ENCODE peak calls at places on chromosomes 4 and X, in seven cellular contexts. One of them, this sample, is unnamed.
A peak's percentile ranks its signal among the peaks of the same experiment; 100 is the strongest.

GRCh38 chr4:8182858-8183725 is 16.0 kb upstream of the SH3TC1 start:
- DNase-seq in mammary epithelial cell: peak; percentile 98
- DNase-seq in coronary artery: no peak
- DNase-seq in lung: peak; percentile 83
- DNase-seq in gastrocnemius medialis: peak; percentile 62
- DNase-seq in NB4: no peak
- DNase-seq in MM.1S: no peak
- DNase-seq in this sample: no peak

GRCh38 chr4:13166214-13166613 is 317.9 kb downstream of the RAB28 start:
- DNase-seq in coronary artery: no peak
- DNase-seq in lung: no peak
- DNase-seq in NB4: no peak
- DNase-seq in MM.1S: no peak
- DNase-seq in mammary epithelial cell: no peak
- DNase-seq in gastrocnemius medialis: no peak
- DNase-seq in this sample: no peak

GRCh38 chrX:129955682-129956081 is 26.8 kb upstream of the BCORL1 start:
- DNase-seq in NB4: no peak
- DNase-seq in MM.1S: no peak
- DNase-seq in coronary artery: no peak
- DNase-seq in mammary epithelial cell: no peak
- DNase-seq in lung: no peak
- DNase-seq in gastrocnemius medialis: no peak
- DNase-seq in this sample: no peak

GRCh38 chr4:120481711-120482110 is 415.1 kb upstream of the MAD2L1 start:
- DNase-seq in NB4: no peak
- DNase-seq in lung: no peak
- DNase-seq in gastrocnemius medialis: no peak
- DNase-seq in MM.1S: no peak
- DNase-seq in coronary artery: no peak
- DNase-seq in mammary epithelial cell: no peak
- DNase-seq in this sample: no peak

GRCh38 chr4:164424852-164425251 is 329.1 kb upstream of the SMIM31 start:
- DNase-seq in NB4: no peak
- DNase-seq in coronary artery: no peak
- DNase-seq in lung: no peak
- DNase-seq in gastrocnemius medialis: no peak
- DNase-seq in mammary epithelial cell: no peak
- DNase-seq in MM.1S: no peak
- DNase-seq in this sample: no peak

GRCh38 chrX:129653985-129654651 is 638 bp downstream of the APLN start:
- DNase-seq in mammary epithelial cell: peak; percentile 23
- DNase-seq in NB4: peak; percentile 42
- DNase-seq in coronary artery: peak; percentile 67
- DNase-seq in MM.1S: peak; percentile 57
- DNase-seq in lung: no peak
- DNase-seq in gastrocnemius medialis: no peak
- DNase-seq in this sample: no peak

GRCh38 chrX:53223068-53223693 is 1.8 kb downstream of the KDM5C start:
- DNase-seq in MM.1S: no peak
- DNase-seq in NB4: no peak
- DNase-seq in lung: peak; percentile 32
- DNase-seq in gastrocnemius medialis: peak; percentile 8
- DNase-seq in coronary artery: no peak
- DNase-seq in mammary epithelial cell: peak; percentile 9
- DNase-seq in this sample: no peak

GRCh38 chrX:22392176-22392814 is 119.6 kb downstream of the CBLL2 start:
- DNase-seq in MM.1S: no peak
- DNase-seq in mammary epithelial cell: no peak
- DNase-seq in coronary artery: no peak
- DNase-seq in lung: no peak
- DNase-seq in gastrocnemius medialis: no peak
- DNase-seq in NB4: no peak
- DNase-seq in this sample: no peak

GRCh38 chr4:76993787-76994641 is 44.5 kb downstream of the SEPTIN11 start:
- DNase-seq in coronary artery: no peak
- DNase-seq in mammary epithelial cell: no peak
- DNase-seq in MM.1S: peak; percentile 92
- DNase-seq in NB4: no peak
- DNase-seq in gastrocnemius medialis: peak; percentile 43
- DNase-seq in lung: no peak
- DNase-seq in this sample: no peak

GRCh38 chr4:117064297-117064696 is 21.1 kb downstream of the TRAM1L1 start:
- DNase-seq in mammary epithelial cell: peak; percentile 0
- DNase-seq in lung: no peak
- DNase-seq in gastrocnemius medialis: no peak
- DNase-seq in MM.1S: no peak
- DNase-seq in coronary artery: no peak
- DNase-seq in NB4: no peak
- DNase-seq in this sample: no peak

GRCh38 chr4:173647902-173648301 is 117.9 kb upstream of the HAND2 start:
- DNase-seq in coronary artery: no peak
- DNase-seq in mammary epithelial cell: no peak
- DNase-seq in MM.1S: no peak
- DNase-seq in NB4: peak; percentile 21
- DNase-seq in gastrocnemius medialis: no peak
- DNase-seq in lung: no peak
- DNase-seq in this sample: no peak

GRCh38 chr4:122412547-122412946 is 33.7 kb downstream of the ADAD1 start:
- DNase-seq in coronary artery: no peak
- DNase-seq in lung: no peak
- DNase-seq in gastrocnemius medialis: no peak
- DNase-seq in NB4: peak; percentile 2
- DNase-seq in MM.1S: no peak
- DNase-seq in mammary epithelial cell: no peak
- DNase-seq in this sample: no peak

GRCh38 chr4:128357286-128357685 is 69.7 kb upstream of the PGRMC2 start:
- DNase-seq in gastrocnemius medialis: no peak
- DNase-seq in MM.1S: no peak
- DNase-seq in lung: no peak
- DNase-seq in mammary epithelial cell: no peak
- DNase-seq in coronary artery: no peak
- DNase-seq in NB4: no peak
- DNase-seq in this sample: no peak

GRCh38 chr4:112036881-112037280 is 108.4 kb upstream of the FAM241A start:
- DNase-seq in coronary artery: no peak
- DNase-seq in gastrocnemius medialis: no peak
- DNase-seq in lung: no peak
- DNase-seq in NB4: no peak
- DNase-seq in MM.1S: no peak
- DNase-seq in mammary epithelial cell: no peak
- DNase-seq in this sample: no peak

DNA sequence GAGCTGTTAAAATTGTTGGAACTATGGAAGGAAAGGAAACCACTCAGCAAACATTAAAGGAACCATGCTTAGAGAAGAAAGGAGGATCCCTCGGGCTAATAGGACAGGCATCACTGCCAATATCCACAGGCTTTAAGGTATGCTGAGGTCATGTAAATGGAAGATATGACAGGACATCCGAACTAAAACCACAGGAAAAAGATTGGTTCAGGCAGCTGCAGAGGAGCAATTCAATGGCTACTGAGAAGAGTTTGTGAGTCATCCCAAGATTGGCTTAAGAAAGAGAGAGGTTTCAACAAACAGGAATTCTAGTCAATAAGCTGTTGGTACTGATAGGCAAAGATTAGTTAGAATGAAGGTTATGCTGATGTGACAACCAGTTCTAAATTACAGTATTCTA is 106.4 kb upstream of the FAM241A start:
- DNase-seq in gastrocnemius medialis: no peak
- DNase-seq in coronary artery: no peak
- DNase-seq in MM.1S: no peak
- DNase-seq in mammary epithelial cell: peak; percentile 58
- DNase-seq in NB4: peak; percentile 6
- DNase-seq in lung: no peak
- DNase-seq in this sample: no peak
- TF ChIP-seq CTCF in gastrocnemius medialis: no peak
- TF ChIP-seq CTCF in coronary artery: no peak
- TF ChIP-seq CTCF in MM.1S: no peak
- TF ChIP-seq CTCF in mammary epithelial cell: no peak
- TF ChIP-seq CTCF in NB4: no peak
- TF ChIP-seq CTCF in lung: no peak
- TF ChIP-seq CTCF in this sample: no peak

GRCh38 chrX:148448686-148449085 is 51.7 kb upstream of the AFF2 start:
- DNase-seq in coronary artery: no peak
- DNase-seq in NB4: no peak
- DNase-seq in mammary epithelial cell: no peak
- DNase-seq in lung: no peak
- DNase-seq in MM.1S: no peak
- DNase-seq in gastrocnemius medialis: no peak
- DNase-seq in this sample: no peak
- H3K4me3 ChIP-seq in coronary artery: no peak overlapping the region
- H3K4me3 ChIP-seq in NB4: no peak overlapping the region
- H3K4me3 ChIP-seq in mammary epithelial cell: no peak overlapping the region
- H3K4me3 ChIP-seq in lung: no peak overlapping the region
- H3K4me3 ChIP-seq in MM.1S: no peak overlapping the region
- H3K4me3 ChIP-seq in gastrocnemius medialis: no peak overlapping the region
- H3K4me3 ChIP-seq in this sample: no peak overlapping the region

GRCh38 chrX:64093761-64094160 is 111.7 kb downstream of the AMER1 start:
- DNase-seq in NB4: peak; percentile 9
- DNase-seq in MM.1S: no peak
- DNase-seq in lung: no peak
- DNase-seq in mammary epithelial cell: no peak
- DNase-seq in coronary artery: no peak
- DNase-seq in gastrocnemius medialis: no peak
- DNase-seq in this sample: no peak
- TF ChIP-seq CTCF in NB4: peak; percentile 38
- TF ChIP-seq CTCF in MM.1S: peak; percentile 38
- TF ChIP-seq CTCF in lung: no peak
- TF ChIP-seq CTCF in mammary epithelial cell: peak; percentile 25
- TF ChIP-seq CTCF in coronary artery: no peak
- TF ChIP-seq CTCF in gastrocnemius medialis: no peak
- TF ChIP-seq CTCF in this sample: no peak

GRCh38 chrX:3697220-3697684 is 16.2 kb downstream of the PRKX start:
- DNase-seq in MM.1S: no peak
- DNase-seq in lung: no peak
- DNase-seq in NB4: peak; percentile 30
- DNase-seq in coronary artery: no peak
- DNase-seq in gastrocnemius medialis: no peak
- DNase-seq in mammary epithelial cell: peak; percentile 10
- DNase-seq in this sample: no peak

GRCh38 chrX:3697701-3698279 is 15.7 kb downstream of the PRKX start:
- DNase-seq in MM.1S: no peak
- DNase-seq in mammary epithelial cell: peak; percentile 94
- DNase-seq in lung: no peak
- DNase-seq in coronary artery: no peak
- DNase-seq in NB4: no peak
- DNase-seq in gastrocnemius medialis: peak; percentile 14
- DNase-seq in this sample: peak; percentile 33

GRCh38 chrX:3699841-3700381 is 13.5 kb downstream of the PRKX start:
- DNase-seq in NB4: peak; percentile 33
- DNase-seq in mammary epithelial cell: no peak
- DNase-seq in coronary artery: no peak
- DNase-seq in MM.1S: peak; percentile 33
- DNase-seq in lung: no peak
- DNase-seq in gastrocnemius medialis: no peak
- DNase-seq in this sample: no peak
- H3K4me3 ChIP-seq in NB4: peak overlapping the region; percentile 60
- H3K4me3 ChIP-seq in mammary epithelial cell: no peak overlapping the region
- H3K4me3 ChIP-seq in coronary artery: peak overlapping the region; percentile 60
- H3K4me3 ChIP-seq in MM.1S: peak overlapping the region; percentile 66
- H3K4me3 ChIP-seq in lung: no peak overlapping the region
- H3K4me3 ChIP-seq in gastrocnemius medialis: no peak overlapping the region
- H3K4me3 ChIP-seq in this sample: no peak overlapping the region

DNA sequence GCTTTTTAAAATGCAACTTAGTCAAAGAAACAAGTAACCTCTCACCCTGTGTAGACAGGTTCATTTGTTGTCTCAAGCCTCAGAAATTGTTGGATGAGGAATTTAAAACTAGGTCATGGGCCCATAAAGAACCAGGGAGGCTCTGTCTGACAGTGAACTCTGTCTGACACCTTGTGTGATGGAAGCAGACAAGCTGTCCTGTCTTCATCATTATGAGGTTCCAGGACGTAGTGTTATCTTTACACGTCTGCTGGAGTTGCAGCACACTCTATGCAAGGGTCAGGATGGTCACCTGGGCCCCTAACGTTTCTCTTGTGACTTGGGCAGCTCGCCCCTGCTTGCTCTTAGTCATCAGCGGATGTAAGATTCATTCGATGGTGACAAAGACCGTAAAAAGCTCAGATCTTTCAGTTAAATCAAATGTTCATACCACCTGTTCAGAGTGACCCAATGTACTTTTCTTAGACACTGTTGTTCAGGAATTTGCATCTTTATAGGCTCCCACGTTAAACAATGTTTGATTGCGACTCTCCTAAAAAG is 92.0 kb upstream of the ADGRG2 start:
- DNase-seq in lung: no peak
- DNase-seq in NB4: no peak
- DNase-seq in coronary artery: no peak
- DNase-seq in gastrocnemius medialis: no peak
- DNase-seq in mammary epithelial cell: no peak
- DNase-seq in MM.1S: no peak
- DNase-seq in this sample: no peak
- TF ChIP-seq CTCF in lung: no peak
- TF ChIP-seq CTCF in NB4: no peak
- TF ChIP-seq CTCF in coronary artery: no peak
- TF ChIP-seq CTCF in gastrocnemius medialis: no peak
- TF ChIP-seq CTCF in mammary epithelial cell: no peak
- TF ChIP-seq CTCF in MM.1S: no peak
- TF ChIP-seq CTCF in this sample: no peak

This sample was measured in AG04449.